ENCODE peak calls at places on chromosomes 2 and 18, in eight cellular contexts. N, W, A, C, J, F, R and M are unnamed samples.

GRCh38 chr2:38432827-38433606 is 55.9 kb upstream of the ATL2 start:
- DNase-seq in N (no peak), W (no peak), A (peak), C (no peak), J (no peak), F (no peak), R (no peak), M (no peak)

GRCh38 chr2:177261115-177261779 is 3.3 kb downstream of the NFE2L2 start:
- DNase-seq in N (no peak), W (no peak), A (no peak), C (no peak), J (no peak), F (no peak), R (no peak), M (no peak)

GRCh38 chr2:44941551-44942234 is at the start of gene SIX3:
- DNase-seq in N (no peak), W (peak), A (peak), C (no peak), J (peak), F (no peak), R (peak), M (no peak)

GRCh38 chr2:128625966-128626757 is 307.5 kb upstream of the HS6ST1 start:
- DNase-seq in N (no peak), W (no peak), A (no peak), C (no peak), J (no peak), F (no peak), R (no peak), M (no peak)

GRCh38 chr2:168241208-168241607 is 6.2 kb downstream of the STK39 start:
- DNase-seq in N (no peak), W (peak), A (no peak), C (no peak), J (peak), F (no peak), R (no peak), M (peak)

GRCh38 chr18:38634117-38634516 is 1068.5 kb upstream of the CELF4 start:
- DNase-seq in N (no peak), W (no peak), A (no peak), C (no peak), J (no peak), F (no peak), R (no peak), M (no peak)

GRCh38 chr2:73289304-73289703 is 4.0 kb downstream of the EGR4 start:
- DNase-seq in N (no peak), W (no peak), A (no peak), C (peak), J (no peak), F (no peak), R (no peak), M (no peak)

GRCh38 chr2:127173073-127173472 is 47.0 kb downstream of the CYP27C1 start:
- DNase-seq in N (no peak), W (no peak), A (no peak), C (no peak), J (no peak), F (peak), R (no peak), M (no peak)

GRCh38 chr2:25306767-25307368 is 34.9 kb downstream of the DNMT3A start:
- DNase-seq in N (no peak), W (no peak), A (no peak), C (no peak), J (peak), F (no peak), R (no peak), M (no peak)

GRCh38 chr2:180524458-180524857 is 455.9 kb upstream of the UBE2E3 start:
- DNase-seq in N (no peak), W (no peak), A (peak), C (no peak), J (peak), F (no peak), R (no peak), M (no peak)

GRCh38 chr2:14815201-14815600 is 182.7 kb downstream of the LRATD1 start:
- DNase-seq in N (no peak), W (no peak), A (no peak), C (no peak), J (no peak), F (no peak), R (no peak), M (no peak)

GRCh38 chr2:128836559-128837100 is 518.0 kb upstream of the HS6ST1 start:
- DNase-seq in N (no peak), W (no peak), A (no peak), C (no peak), J (no peak), F (no peak), R (no peak), M (no peak)

GRCh38 chr18:27202771-27203170 is 17.7 kb upstream of the CHST9 start:
- DNase-seq in N (no peak), W (no peak), A (no peak), C (no peak), J (no peak), F (no peak), R (no peak), M (no peak)

GRCh38 chr2:144086965-144087364 is 433.0 kb downstream of the ZEB2 start:
- DNase-seq in N (no peak), W (no peak), A (no peak), C (no peak), J (no peak), F (no peak), R (no peak), M (no peak)

GRCh38 chr2:194104687-194105086 is 1552.3 kb upstream of the SLC39A10 start:
- DNase-seq in N (no peak), W (no peak), A (no peak), C (no peak), J (no peak), F (no peak), R (no peak), M (no peak)

GRCh38 chr2:64762301-64762997 is 108.7 kb upstream of the SERTAD2 start:
- DNase-seq in N (no peak), W (no peak), A (no peak), C (no peak), J (no peak), F (no peak), R (no peak), M (no peak)

GRCh38 chr2:168640039-168640438 is 162.4 kb upstream of the NOSTRIN start:
- DNase-seq in N (no peak), W (no peak), A (no peak), C (no peak), J (no peak), F (no peak), R (no peak), M (no peak)